ENCODE peak calls at places on chromosomes 3 and 15, in five cellular contexts. One of them, this sample, is unnamed.

GRCh38 chr3:24943961-24944360 is 449.3 kb upstream of the THRB start:
- DNase-seq in HEK293T: no peak
- DNase-seq in AG04449: no peak
- DNase-seq in kidney: no peak
- DNase-seq in DMS79: no peak
- DNase-seq in this sample: no peak

GRCh38 chr3:2839886-2840285 is 270.3 kb downstream of the IL5RA start:
- DNase-seq in kidney: no peak
- DNase-seq in AG04449: no peak
- DNase-seq in DMS79: no peak
- DNase-seq in HEK293T: no peak
- DNase-seq in this sample: no peak

GRCh38 chr15:47384316-47384715 is 333.0 kb upstream of the SEMA6D start:
- DNase-seq in kidney: no peak
- DNase-seq in HEK293T: no peak
- DNase-seq in AG04449: peak; percentile 61
- DNase-seq in DMS79: no peak
- DNase-seq in this sample: peak; percentile 89

GRCh38 chr3:108972482-108972881 is 18.8 kb upstream of the GUCA1C start:
- DNase-seq in kidney: no peak
- DNase-seq in HEK293T: no peak
- DNase-seq in AG04449: no peak
- DNase-seq in DMS79: no peak
- DNase-seq in this sample: no peak

GRCh38 chr3:110413807-110414748 is 657.5 kb upstream of the NECTIN3 start:
- DNase-seq in kidney: no peak
- DNase-seq in DMS79: no peak
- DNase-seq in AG04449: peak; percentile 31
- DNase-seq in HEK293T: no peak
- DNase-seq in this sample: peak; percentile 79

GRCh38 chr15:99211926-99212325 is 37.5 kb downstream of the TTC23 start:
- DNase-seq in HEK293T: no peak
- DNase-seq in kidney: no peak
- DNase-seq in DMS79: no peak
- DNase-seq in AG04449: no peak
- DNase-seq in this sample: peak; percentile 11

GRCh38 chr15:56460046-56460445 is 4.9 kb downstream of the MNS1 start:
- DNase-seq in AG04449: peak; percentile 21
- DNase-seq in DMS79: no peak
- DNase-seq in kidney: no peak
- DNase-seq in HEK293T: no peak
- DNase-seq in this sample: peak; percentile 56

GRCh38 chr3:185402561-185402960 is 39.6 kb downstream of the MAP3K13 start:
- DNase-seq in DMS79: no peak
- DNase-seq in AG04449: peak; percentile 10
- DNase-seq in HEK293T: peak; percentile 15
- DNase-seq in kidney: no peak
- DNase-seq in this sample: no peak

GRCh38 chr3:81874738-81875137 is 113.3 kb upstream of the GBE1 start:
- DNase-seq in DMS79: no peak
- DNase-seq in AG04449: no peak
- DNase-seq in HEK293T: no peak
- DNase-seq in kidney: no peak
- DNase-seq in this sample: no peak

GRCh38 chr3:25527796-25528195 is 99.7 kb downstream of the RARB start:
- DNase-seq in kidney: no peak
- DNase-seq in DMS79: no peak
- DNase-seq in HEK293T: no peak
- DNase-seq in AG04449: no peak
- DNase-seq in this sample: peak; percentile 48

GRCh38 chr3:109188726-109189125 is 52.2 kb downstream of the C3orf85 start:
- DNase-seq in AG04449: no peak
- DNase-seq in kidney: no peak
- DNase-seq in HEK293T: no peak
- DNase-seq in DMS79: no peak
- DNase-seq in this sample: no peak

GRCh38 chr3:69354948-69355347 is 30.9 kb downstream of the FRMD4B start:
- DNase-seq in AG04449: no peak
- DNase-seq in DMS79: no peak
- DNase-seq in kidney: no peak
- DNase-seq in HEK293T: no peak
- DNase-seq in this sample: no peak

GRCh38 chr15:59335197-59335786 is 37.4 kb downstream of the MYO1E start:
- DNase-seq in kidney: no peak
- DNase-seq in HEK293T: no peak
- DNase-seq in DMS79: no peak
- DNase-seq in AG04449: no peak
- DNase-seq in this sample: no peak

GRCh38 chr15:81024265-81024875 is 23.6 kb downstream of the TLNRD1 start:
- DNase-seq in DMS79: no peak
- DNase-seq in kidney: no peak
- DNase-seq in HEK293T: no peak
- DNase-seq in AG04449: no peak
- DNase-seq in this sample: no peak

GRCh38 chr3:101821503-101821902 is 27.8 kb upstream of the NFKBIZ start:
- DNase-seq in DMS79: no peak
- DNase-seq in AG04449: no peak
- DNase-seq in kidney: peak; percentile 62
- DNase-seq in HEK293T: no peak
- DNase-seq in this sample: no peak

GRCh38 chr3:12994357-12994606 is 78.9 kb downstream of the IQSEC1 start:
- DNase-seq in HEK293T: peak; percentile 43
- DNase-seq in AG04449: no peak
- DNase-seq in kidney: peak; percentile 87
- DNase-seq in DMS79: no peak
- DNase-seq in this sample: peak; percentile 57

GRCh38 chr3:99696497-99696896 is 58.1 kb downstream of the COL8A1 start:
- DNase-seq in AG04449: no peak
- DNase-seq in kidney: no peak
- DNase-seq in HEK293T: no peak
- DNase-seq in DMS79: no peak
- DNase-seq in this sample: no peak

GRCh38 chr3:194206375-194206774 is 70.4 kb downstream of the HES1 start:
- DNase-seq in HEK293T: no peak
- DNase-seq in AG04449: no peak
- DNase-seq in kidney: peak; percentile 83
- DNase-seq in DMS79: peak; percentile 68
- DNase-seq in this sample: no peak

GRCh38 chr3:183178512-183178832 is 15.9 kb upstream of the LAMP3 start:
- DNase-seq in kidney: no peak
- DNase-seq in DMS79: no peak
- DNase-seq in AG04449: no peak
- DNase-seq in HEK293T: no peak
- DNase-seq in this sample: no peak

GRCh38 chr15:74893627-74894026 is 3.8 kb downstream of the MPI start:
- DNase-seq in HEK293T: no peak
- DNase-seq in kidney: no peak
- DNase-seq in DMS79: no peak
- DNase-seq in AG04449: no peak
- DNase-seq in this sample: no peak

GRCh38 chr3:17227472-17227871 is 342.7 kb downstream of the PLCL2 start:
- DNase-seq in AG04449: no peak
- DNase-seq in DMS79: no peak
- DNase-seq in HEK293T: no peak
- DNase-seq in kidney: no peak
- DNase-seq in this sample: no peak

GRCh38 chr15:34330279-34330678 is 7.3 kb downstream of the SLC12A6 start:
- DNase-seq in HEK293T: no peak
- DNase-seq in kidney: no peak
- DNase-seq in DMS79: no peak
- DNase-seq in AG04449: no peak
- DNase-seq in this sample: no peak

GRCh38 chr15:91956026-91956723 is 102.7 kb downstream of the SLCO3A1 start:
- DNase-seq in DMS79: no peak
- DNase-seq in kidney: no peak
- DNase-seq in AG04449: no peak
- DNase-seq in HEK293T: no peak
- DNase-seq in this sample: peak; percentile 83

GRCh38 chr15:40098489-40099261 is 10.0 kb downstream of the BMF start:
- DNase-seq in DMS79: peak; percentile 65
- DNase-seq in kidney: peak; percentile 87
- DNase-seq in HEK293T: peak; percentile 75
- DNase-seq in AG04449: peak; percentile 80
- DNase-seq in this sample: peak; percentile 97

GRCh38 chr3:98692787-98693473 is 70.2 kb upstream of the ST3GAL6 start:
- DNase-seq in kidney: no peak
- DNase-seq in AG04449: no peak
- DNase-seq in HEK293T: no peak
- DNase-seq in DMS79: no peak
- DNase-seq in this sample: no peak

GRCh38 chr3:141096981-141097380 is 45.8 kb downstream of the SPSB4 start:
- DNase-seq in DMS79: no peak
- DNase-seq in HEK293T: no peak
- DNase-seq in kidney: no peak
- DNase-seq in AG04449: no peak
- DNase-seq in this sample: no peak

GRCh38 chr3:23797490-23797889 is 8.3 kb upstream of the UBE2E1 start:
- DNase-seq in AG04449: no peak
- DNase-seq in HEK293T: no peak
- DNase-seq in kidney: no peak
- DNase-seq in DMS79: no peak
- DNase-seq in this sample: no peak

GRCh38 chr3:172143739-172144497 is 104.5 kb downstream of the FNDC3B start:
- DNase-seq in kidney: no peak
- DNase-seq in HEK293T: no peak
- DNase-seq in DMS79: no peak
- DNase-seq in AG04449: no peak
- DNase-seq in this sample: no peak

GRCh38 chr15:80996247-80996646 is 4.5 kb upstream of the TLNRD1 start:
- DNase-seq in AG04449: no peak
- DNase-seq in DMS79: no peak
- DNase-seq in HEK293T: no peak
- DNase-seq in kidney: no peak
- DNase-seq in this sample: no peak

GRCh38 chr3:184354121-184354728 is 7.2 kb downstream of the CLCN2 start:
- DNase-seq in DMS79: no peak
- DNase-seq in HEK293T: peak; percentile 62
- DNase-seq in AG04449: no peak
- DNase-seq in kidney: peak; percentile 76
- DNase-seq in this sample: peak; percentile 68

GRCh38 chr3:133490468-133491351 is 82.8 kb upstream of the CDV3 start:
- DNase-seq in kidney: no peak
- DNase-seq in HEK293T: no peak
- DNase-seq in AG04449: no peak
- DNase-seq in DMS79: no peak
- DNase-seq in this sample: no peak

GRCh38 chr3:160953681-160954080 is 151.5 kb downstream of the B3GALNT1 start:
- DNase-seq in kidney: no peak
- DNase-seq in AG04449: no peak
- DNase-seq in HEK293T: no peak
- DNase-seq in DMS79: no peak
- DNase-seq in this sample: no peak

GRCh38 chr3:69032137-69032536 is 18.7 kb upstream of the EOGT start:
- DNase-seq in AG04449: no peak
- DNase-seq in DMS79: no peak
- DNase-seq in HEK293T: no peak
- DNase-seq in kidney: no peak
- DNase-seq in this sample: peak; percentile 81

GRCh38 chr3:194471863-194472262 is 14.9 kb downstream of the ATP13A3 start:
- DNase-seq in kidney: no peak
- DNase-seq in AG04449: no peak
- DNase-seq in HEK293T: no peak
- DNase-seq in DMS79: no peak
- DNase-seq in this sample: no peak

GRCh38 chr3:195438371-195438770 is 4.4 kb downstream of the ACAP2 start:
- DNase-seq in kidney: no peak
- DNase-seq in HEK293T: no peak
- DNase-seq in AG04449: no peak
- DNase-seq in DMS79: no peak
- DNase-seq in this sample: no peak

GRCh38 chr15:83449250-83449671 is 2.1 kb downstream of the SH3GL3 start:
- DNase-seq in kidney: no peak
- DNase-seq in HEK293T: no peak
- DNase-seq in DMS79: no peak
- DNase-seq in AG04449: no peak
- DNase-seq in this sample: no peak

GRCh38 chr3:14235003-14235876 is 56.6 kb downstream of the LSM3 start:
- DNase-seq in HEK293T: no peak
- DNase-seq in AG04449: no peak
- DNase-seq in kidney: no peak
- DNase-seq in DMS79: no peak
- DNase-seq in this sample: no peak

GRCh38 chr15:88586401-88587162 is 34.6 kb upstream of the AEN start:
- DNase-seq in AG04449: no peak
- DNase-seq in DMS79: no peak
- DNase-seq in HEK293T: peak; percentile 53
- DNase-seq in kidney: no peak
- DNase-seq in this sample: peak; percentile 21

This sample was measured in adipocyte.